ENCODE peak calls at places on chromosomes 11 and 22, in six cellular contexts. One of them, this sample, is unnamed.
A peak's percentile ranks its signal among the peaks of the same experiment; 100 is the strongest.

GRCh38 chr22:26585104-26585790 is 4.7 kb downstream of the TPST2 start:
- ATAC-seq in upper lobe of left lung: no peak
- ATAC-seq in HCT116: no peak
- ATAC-seq in HepG2: no peak
- ATAC-seq in GM12878: no peak
- ATAC-seq in K562: peak; percentile 4
- ATAC-seq in this sample: no peak

GRCh38 chr11:3109921-3110706 is 52.9 kb upstream of the CARS1 start:
- ATAC-seq in HepG2: peak; percentile 88
- ATAC-seq in GM12878: peak; percentile 88
- ATAC-seq in HCT116: peak; percentile 95
- ATAC-seq in upper lobe of left lung: peak; percentile 66
- ATAC-seq in K562: peak; percentile 99
- ATAC-seq in this sample: peak; percentile 73

GRCh38 chr11:105767945-105768344 is 158.1 kb downstream of the GRIA4 start:
- ATAC-seq in upper lobe of left lung: no peak
- ATAC-seq in HepG2: no peak
- ATAC-seq in GM12878: no peak
- ATAC-seq in K562: no peak
- ATAC-seq in HCT116: no peak
- ATAC-seq in this sample: no peak

GRCh38 chr11:59197990-59198389 is 14.7 kb downstream of the MPEG1 start:
- ATAC-seq in upper lobe of left lung: peak; percentile 64
- ATAC-seq in HCT116: no peak
- ATAC-seq in HepG2: no peak
- ATAC-seq in K562: no peak
- ATAC-seq in GM12878: no peak
- ATAC-seq in this sample: peak; percentile 79

GRCh38 chr11:58562375-58562800 is 13.3 kb downstream of the LPXN start:
- ATAC-seq in HepG2: peak; percentile 78
- ATAC-seq in HCT116: no peak
- ATAC-seq in K562: no peak
- ATAC-seq in upper lobe of left lung: no peak
- ATAC-seq in GM12878: peak; percentile 76
- ATAC-seq in this sample: no peak

GRCh38 chr22:50621491-50621880 is 6.5 kb downstream of the ARSA start:
- ATAC-seq in upper lobe of left lung: peak; percentile 39
- ATAC-seq in GM12878: peak; percentile 81
- ATAC-seq in K562: no peak
- ATAC-seq in HCT116: no peak
- ATAC-seq in HepG2: peak; percentile 16
- ATAC-seq in this sample: no peak

GRCh38 chr11:78605296-78605695 is 30.6 kb upstream of the NARS2 start:
- ATAC-seq in GM12878: no peak
- ATAC-seq in HCT116: no peak
- ATAC-seq in upper lobe of left lung: no peak
- ATAC-seq in K562: peak; percentile 52
- ATAC-seq in HepG2: no peak
- ATAC-seq in this sample: no peak

GRCh38 chr11:225734-226453 is 10.2 kb downstream of the SIRT3 start:
- ATAC-seq in HCT116: no peak
- ATAC-seq in HepG2: no peak
- ATAC-seq in GM12878: peak; percentile 99
- ATAC-seq in K562: no peak
- ATAC-seq in upper lobe of left lung: peak; percentile 26
- ATAC-seq in this sample: no peak

GRCh38 chr11:101617735-101618332 is 34.0 kb upstream of the TRPC6 start:
- ATAC-seq in GM12878: no peak
- ATAC-seq in upper lobe of left lung: no peak
- ATAC-seq in HCT116: no peak
- ATAC-seq in K562: no peak
- ATAC-seq in HepG2: no peak
- ATAC-seq in this sample: no peak

GRCh38 chr22:40610329-40610850 is 26.1 kb downstream of the MRTFA start:
- ATAC-seq in HCT116: no peak
- ATAC-seq in upper lobe of left lung: no peak
- ATAC-seq in GM12878: no peak
- ATAC-seq in K562: peak; percentile 54
- ATAC-seq in HepG2: no peak
- ATAC-seq in this sample: no peak

GRCh38 chr22:35620624-35621245 is 3.6 kb upstream of the MB start:
- ATAC-seq in K562: no peak
- ATAC-seq in GM12878: peak; percentile 29
- ATAC-seq in upper lobe of left lung: peak; percentile 48
- ATAC-seq in HepG2: no peak
- ATAC-seq in HCT116: no peak
- ATAC-seq in this sample: peak; percentile 75

GRCh38 chr11:46524201-46524600 is 69.6 kb downstream of the AMBRA1 start:
- ATAC-seq in HCT116: no peak
- ATAC-seq in GM12878: no peak
- ATAC-seq in upper lobe of left lung: no peak
- ATAC-seq in K562: no peak
- ATAC-seq in HepG2: no peak
- ATAC-seq in this sample: no peak

GRCh38 chr22:30984317-30984716 is 15.3 kb downstream of the TUG1 start:
- ATAC-seq in GM12878: no peak
- ATAC-seq in HepG2: peak; percentile 33
- ATAC-seq in K562: no peak
- ATAC-seq in HCT116: no peak
- ATAC-seq in upper lobe of left lung: no peak
- ATAC-seq in this sample: no peak

GRCh38 chr11:95035316-95035715 is 10.3 kb downstream of the KDM4E start:
- ATAC-seq in HCT116: no peak
- ATAC-seq in upper lobe of left lung: no peak
- ATAC-seq in HepG2: no peak
- ATAC-seq in K562: no peak
- ATAC-seq in GM12878: no peak
- ATAC-seq in this sample: no peak

GRCh38 chr11:128210148-128210940 is 377.0 kb downstream of the ETS1 start:
- ATAC-seq in upper lobe of left lung: peak; percentile 74
- ATAC-seq in HCT116: peak; percentile 87
- ATAC-seq in GM12878: no peak
- ATAC-seq in K562: no peak
- ATAC-seq in HepG2: peak; percentile 65
- ATAC-seq in this sample: peak; percentile 89

GRCh38 chr22:28505416-28506156 is 174.1 kb downstream of the TTC28 start:
- ATAC-seq in GM12878: no peak
- ATAC-seq in HCT116: no peak
- ATAC-seq in HepG2: no peak
- ATAC-seq in K562: no peak
- ATAC-seq in upper lobe of left lung: peak; percentile 21
- ATAC-seq in this sample: no peak

GRCh38 chr22:19679476-19680099 is 34.7 kb upstream of the SEPTIN5 start:
- ATAC-seq in upper lobe of left lung: peak; percentile 85
- ATAC-seq in HCT116: peak; percentile 95
- ATAC-seq in HepG2: peak; percentile 94
- ATAC-seq in GM12878: peak; percentile 56
- ATAC-seq in K562: peak; percentile 94
- ATAC-seq in this sample: peak; percentile 66

GRCh38 chr11:12358302-12359188 is 18.8 kb upstream of the PARVA start:
- ATAC-seq in HepG2: no peak
- ATAC-seq in HCT116: no peak
- ATAC-seq in K562: no peak
- ATAC-seq in GM12878: no peak
- ATAC-seq in upper lobe of left lung: no peak
- ATAC-seq in this sample: no peak

GRCh38 chr11:3049430-3050243 is 7.6 kb downstream of the CARS1 start:
- ATAC-seq in upper lobe of left lung: peak; percentile 90
- ATAC-seq in HepG2: no peak
- ATAC-seq in GM12878: peak; percentile 97
- ATAC-seq in HCT116: peak; percentile 94
- ATAC-seq in K562: no peak
- ATAC-seq in this sample: peak; percentile 93

GRCh38 chr22:17672417-17672991 is 33.9 kb downstream of the BCL2L13 start:
- ATAC-seq in K562: peak; percentile 29
- ATAC-seq in GM12878: no peak
- ATAC-seq in HCT116: no peak
- ATAC-seq in upper lobe of left lung: no peak
- ATAC-seq in HepG2: no peak
- ATAC-seq in this sample: no peak

GRCh38 chr22:27627444-27627833 is 174.1 kb downstream of the MN1 start:
- ATAC-seq in HepG2: peak; percentile 97
- ATAC-seq in upper lobe of left lung: no peak
- ATAC-seq in GM12878: no peak
- ATAC-seq in HCT116: peak; percentile 89
- ATAC-seq in K562: peak; percentile 97
- ATAC-seq in this sample: no peak

GRCh38 chr11:134423106-134423505 is 11.1 kb upstream of the B3GAT1 start:
- ATAC-seq in HCT116: no peak
- ATAC-seq in HepG2: no peak
- ATAC-seq in upper lobe of left lung: no peak
- ATAC-seq in GM12878: no peak
- ATAC-seq in K562: no peak
- ATAC-seq in this sample: no peak

DNA sequence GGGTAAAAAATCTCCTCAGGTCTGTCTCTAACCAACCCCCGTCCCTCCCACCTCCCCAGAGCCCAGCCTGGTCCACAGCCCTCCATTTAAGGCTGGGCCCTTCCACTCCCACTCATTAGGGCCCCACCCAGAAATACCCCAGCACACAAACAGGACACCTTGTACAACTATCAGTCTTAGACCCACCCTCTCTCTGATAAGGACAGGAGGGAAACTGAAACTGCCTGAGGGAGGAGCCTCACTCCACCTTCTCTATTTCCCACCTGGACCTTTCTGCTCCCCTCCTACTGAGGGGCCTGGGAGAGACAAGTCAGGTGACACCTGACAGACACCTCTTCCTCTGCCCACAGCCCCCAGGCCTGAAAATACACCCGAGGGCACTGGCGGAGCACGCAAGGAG is 90.2 kb downstream of the PLEKHA7 start:
- ATAC-seq in HCT116: peak; percentile 12
- ATAC-seq in K562: peak; percentile 44
- ATAC-seq in upper lobe of left lung: peak; percentile 9
- ATAC-seq in GM12878: peak; percentile 54
- ATAC-seq in HepG2: no peak
- ATAC-seq in this sample: no peak
- TF ChIP-seq POLR2A in HCT116: no peak
- TF ChIP-seq POLR2A in K562: no peak
- TF ChIP-seq POLR2A in upper lobe of left lung: no peak
- TF ChIP-seq POLR2A in GM12878: no peak
- TF ChIP-seq POLR2A in HepG2: no peak
- TF ChIP-seq POLR2A in this sample: no peak

GRCh38 chr11:114321621-114322257 is 25.5 kb downstream of the NNMT start:
- ATAC-seq in K562: no peak
- ATAC-seq in upper lobe of left lung: peak; percentile 53
- ATAC-seq in HCT116: no peak
- ATAC-seq in GM12878: no peak
- ATAC-seq in HepG2: no peak
- ATAC-seq in this sample: peak; percentile 54
- TF ChIP-seq POLR2AphosphoS5 in K562: no peak
- TF ChIP-seq POLR2AphosphoS5 in upper lobe of left lung: no peak
- TF ChIP-seq POLR2AphosphoS5 in HCT116: no peak
- TF ChIP-seq POLR2AphosphoS5 in GM12878: no peak
- TF ChIP-seq POLR2AphosphoS5 in HepG2: no peak
- TF ChIP-seq POLR2AphosphoS5 in this sample: peak; percentile 24

GRCh38 chr11:77084581-77085191 is 17.9 kb downstream of the CAPN5 start:
- ATAC-seq in GM12878: no peak
- ATAC-seq in HCT116: no peak
- ATAC-seq in K562: no peak
- ATAC-seq in HepG2: no peak
- ATAC-seq in upper lobe of left lung: no peak
- ATAC-seq in this sample: no peak
- TF ChIP-seq POLR2A in GM12878: no peak
- TF ChIP-seq POLR2A in HCT116: no peak
- TF ChIP-seq POLR2A in K562: no peak
- TF ChIP-seq POLR2A in HepG2: no peak
- TF ChIP-seq POLR2A in upper lobe of left lung: no peak
- TF ChIP-seq POLR2A in this sample: no peak

GRCh38 chr11:64097468-64098317 is 62.0 kb downstream of the FLRT1 start:
- ATAC-seq in upper lobe of left lung: no peak
- ATAC-seq in GM12878: no peak
- ATAC-seq in K562: no peak
- ATAC-seq in HCT116: no peak
- ATAC-seq in HepG2: peak; percentile 9
- ATAC-seq in this sample: no peak
- TF ChIP-seq POLR2AphosphoS5 in upper lobe of left lung: no peak
- TF ChIP-seq POLR2AphosphoS5 in GM12878: no peak
- TF ChIP-seq POLR2AphosphoS5 in K562: no peak
- TF ChIP-seq POLR2AphosphoS5 in HCT116: no peak
- TF ChIP-seq POLR2AphosphoS5 in HepG2: no peak
- TF ChIP-seq POLR2AphosphoS5 in this sample: no peak

GRCh38 chr11:85682330-85683305 is 3.4 kb downstream of the CCDC89 start:
- ATAC-seq in HepG2: peak; percentile 44
- ATAC-seq in K562: peak; percentile 62
- ATAC-seq in GM12878: peak; percentile 95
- ATAC-seq in upper lobe of left lung: peak; percentile 69
- ATAC-seq in HCT116: no peak
- ATAC-seq in this sample: no peak
- TF ChIP-seq POLR2A in HepG2: no peak
- TF ChIP-seq POLR2A in K562: no peak
- TF ChIP-seq POLR2A in GM12878: peak; percentile 72
- TF ChIP-seq POLR2A in upper lobe of left lung: no peak
- TF ChIP-seq POLR2A in HCT116: no peak
- TF ChIP-seq POLR2A in this sample: no peak

DNA sequence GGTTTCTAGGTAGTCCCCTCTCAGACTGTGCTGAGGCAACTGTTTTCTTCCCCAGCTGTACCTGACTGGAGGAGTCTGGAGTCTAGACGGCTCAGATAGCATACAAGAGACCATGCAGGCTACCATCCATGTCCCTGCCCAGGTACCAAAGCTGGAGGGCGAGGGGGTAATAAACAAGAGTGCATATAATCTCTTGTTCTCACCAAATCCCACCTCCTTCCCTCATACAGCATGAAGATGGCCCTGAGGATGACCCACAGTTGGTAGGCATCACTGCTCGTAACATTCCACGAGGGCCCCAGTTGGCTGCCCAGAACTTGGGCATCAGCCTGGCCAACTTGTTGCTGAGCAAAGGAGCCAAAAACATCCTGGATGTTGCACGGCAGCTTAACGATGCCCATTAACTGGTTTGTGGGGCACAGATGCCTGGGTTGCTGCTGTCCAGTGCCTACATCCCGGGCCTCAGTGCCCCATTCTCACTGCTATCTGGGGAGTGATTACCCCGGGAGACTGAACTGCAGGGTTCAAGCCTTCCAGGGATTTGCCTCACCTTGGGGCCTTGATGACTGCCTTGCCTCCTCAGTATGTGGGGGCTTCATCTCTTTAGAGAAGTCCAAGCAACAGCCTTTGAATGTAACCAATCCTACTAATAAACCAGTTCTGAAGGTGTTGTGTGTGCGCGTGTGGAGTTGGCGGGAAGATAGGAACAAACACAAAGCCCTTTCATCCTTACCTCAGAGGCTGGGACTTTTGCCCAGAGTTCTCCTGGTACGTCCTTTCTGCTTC is 8.4 kb downstream of the HMBS start:
- ATAC-seq in HepG2: no peak
- ATAC-seq in K562: peak; percentile 0
- ATAC-seq in GM12878: no peak
- ATAC-seq in upper lobe of left lung: no peak
- ATAC-seq in HCT116: no peak
- ATAC-seq in this sample: no peak
- TF ChIP-seq POLR2AphosphoS5 in HepG2: peak; percentile 22
- TF ChIP-seq POLR2AphosphoS5 in K562: no peak
- TF ChIP-seq POLR2AphosphoS5 in GM12878: peak; percentile 65
- TF ChIP-seq POLR2AphosphoS5 in upper lobe of left lung: no peak
- TF ChIP-seq POLR2AphosphoS5 in HCT116: peak; percentile 50
- TF ChIP-seq POLR2AphosphoS5 in this sample: no peak